ENCODE peak calls at places on chromosomes 3 and 15, in six cellular contexts. S is left cardiac atrium; H is activated CD8-positive, alpha-beta memory T cell treated with anti-CD3 and anti-CD28 coated beads, Interleukin-2, amount 10 ng/mL, durations not matched to agents 7 days and 5 days; C is PC-3; I is right cardiac atrium; U is Right ventricle myocardium superior. N is an unnamed sample.

GRCh38 chr15:42218953-42219596 is 11.0 kb upstream of the VPS39 start:
- ATAC-seq in I (no peak), U (no peak), S (no peak), H (no peak), C (no peak), N (no peak)

GRCh38 chr3:185900228-185900627 is 37.6 kb downstream of the TRA2B start:
- ATAC-seq in C (peak; percentile 100), H (no peak), S (peak; percentile 55), U (no peak), I (peak; percentile 66), N (peak; percentile 57)

GRCh38 chr15:84772467-84772866 is 24.1 kb downstream of the ZNF592 start:
- ATAC-seq in S (no peak), I (no peak), C (no peak), H (no peak), U (no peak), N (no peak)

GRCh38 chr3:81864273-81864672 is 102.8 kb upstream of the GBE1 start:
- ATAC-seq in C (no peak), U (peak; percentile 55), H (no peak), I (no peak), S (no peak), N (no peak)

GRCh38 chr3:45988100-45988761 is 7.4 kb downstream of the FYCO1 start:
- ATAC-seq in S (no peak), U (no peak), C (no peak), I (no peak), H (no peak), N (no peak)

GRCh38 chr3:122299872-122300460 is 25.1 kb upstream of the CSTA start:
- ATAC-seq in C (peak; percentile 70), I (no peak), H (no peak), S (no peak), U (no peak), N (no peak)

GRCh38 chr15:61367953-61368352 is 138.9 kb upstream of the RORA start:
- ATAC-seq in S (no peak), U (no peak), H (no peak), C (no peak), I (no peak), N (no peak)

GRCh38 chr15:72341361-72341760 is 21.4 kb upstream of the CELF6 start:
- ATAC-seq in C (no peak), H (no peak), I (no peak), S (no peak), U (no peak), N (no peak)

GRCh38 chr3:98770261-98771039 is 7.3 kb downstream of the ST3GAL6 start:
- ATAC-seq in I (peak; percentile 21), C (peak; percentile 35), H (peak; percentile 39), U (peak; percentile 76), S (peak; percentile 15), N (no peak)

GRCh38 chr3:47406762-47407149 is 25.9 kb downstream of the PTPN23 start:
- ATAC-seq in U (no peak), C (no peak), S (no peak), H (no peak), I (no peak), N (no peak)

GRCh38 chr3:106215047-106215446 is 346.2 kb upstream of the CBLB start:
- ATAC-seq in H (peak; percentile 89), I (no peak), U (no peak), S (no peak), C (no peak), N (peak; percentile 94)

GRCh38 chr3:142366434-142366833 is 81.4 kb downstream of the XRN1 start:
- ATAC-seq in S (no peak), H (no peak), C (peak; percentile 45), I (no peak), U (no peak), N (no peak)

GRCh38 chr3:193134895-193135294 is 106.1 kb upstream of the PLAAT1 start:
- ATAC-seq in S (peak; percentile 67), U (peak; percentile 62), C (peak; percentile 92), I (peak; percentile 85), H (no peak), N (peak; percentile 46)

GRCh38 chr3:109729111-109729510 is 391.8 kb upstream of the DPPA4 start:
- ATAC-seq in H (no peak), C (peak; percentile 60), U (no peak), I (no peak), S (no peak), N (no peak)

GRCh38 chr3:66494964-66495581 is 5.7 kb downstream of the LRIG1 start:
- ATAC-seq in C (no peak), I (no peak), H (peak; percentile 38), U (no peak), S (no peak), N (peak; percentile 37)

GRCh38 chr15:52040167-52040900 is 21.3 kb downstream of the MAPK6 start:
- ATAC-seq in S (peak; percentile 63), I (peak; percentile 80), U (peak; percentile 67), H (peak; percentile 30), C (peak; percentile 38), N (peak; percentile 50)

GRCh38 chr15:89442671-89443307 is 53.6 kb downstream of the RHCG start:
- ATAC-seq in H (peak; percentile 49), U (no peak), S (no peak), I (no peak), C (peak; percentile 74), N (peak; percentile 38)

GRCh38 chr3:147297756-147298155 is 108.6 kb downstream of the ZIC4 start:
- ATAC-seq in U (no peak), H (no peak), S (no peak), C (no peak), I (no peak), N (no peak)